ENCODE peak calls at places on chromosomes 13 and 19, in six cellular contexts. R is left colon; A is CD4-positive, alpha-beta T cell; T is kidney; P is ACHN; J is cardiac muscle cell. Z is an unnamed sample.

GRCh38 chr13:87810920-87811344 is 139.8 kb downstream of the SLITRK5 start:
- DNase-seq in A (no peak), T (peak), R (peak), P (no peak), J (no peak), Z (no peak)

GRCh38 chr19:12825259-12826131 is 8.9 kb downstream of the RTBDN start:
- DNase-seq in T (no peak), J (peak), R (peak), P (no peak), A (no peak), Z (no peak)

GRCh38 chr13:46339035-46339666 is 47.9 kb downstream of the RUBCNL start:
- DNase-seq in P (peak), J (peak), R (peak), T (no peak), A (no peak), Z (no peak)

GRCh38 chr19:6238256-6238642 is 41.5 kb downstream of the MLLT1 start:
- DNase-seq in A (no peak), P (no peak), T (no peak), R (no peak), J (peak), Z (no peak)

GRCh38 chr19:11064831-11065303 is 24.4 kb upstream of the LDLR start:
- DNase-seq in T (no peak), A (no peak), R (no peak), P (peak), J (peak), Z (no peak)

GRCh38 chr13:102183509-102184182 is 218.2 kb downstream of the FGF14 start:
- DNase-seq in A (no peak), P (no peak), J (no peak), R (no peak), T (no peak), Z (no peak)

GRCh38 chr19:55391191-55391670 is 5.5 kb downstream of the RPL28 start:
- DNase-seq in A (no peak), T (no peak), P (no peak), R (no peak), J (no peak), Z (no peak)

GRCh38 chr19:35031072-35031881 is 1.0 kb downstream of the SCN1B start:
- DNase-seq in P (no peak), T (no peak), A (no peak), J (peak), R (no peak), Z (no peak)

GRCh38 chr19:38233740-38234251 is 9.8 kb upstream of the DPF1 start:
- DNase-seq in T (no peak), R (peak), P (peak), J (peak), A (peak), Z (peak)

GRCh38 chr13:32537580-32538233 is 888 bp downstream of the N4BP2L2 start:
- DNase-seq in T (peak), P (peak), A (no peak), R (peak), J (no peak), Z (no peak)